ENCODE peak calls at places on chromosome 21, in eight cellular contexts. P, U, D, E, R, M, K and W are unnamed samples.

GRCh38 chr21:45128613-45129226 is 54.3 kb downstream of the ADARB1 start:
- DNase-seq in P (peak), M (peak), K (peak), E (peak), D (peak), U (peak), R (peak), W (peak)

GRCh38 chr21:31260790-31261189 is 83.3 kb downstream of the TIAM1 start:
- DNase-seq in M (no peak), D (no peak), K (no peak), E (no peak), R (no peak), P (peak), U (no peak), W (peak)

GRCh38 chr21:34613679-34614442 is 1.1 kb downstream of the RCAN1 start:
- DNase-seq in U (no peak), R (peak), M (no peak), K (peak), E (no peak), D (no peak), P (peak), W (peak)

GRCh38 chr21:45590246-45590725 is 48.0 kb upstream of the SLC19A1 start:
- DNase-seq in K (no peak), R (peak), M (peak), D (peak), P (peak), U (no peak), E (peak), W (peak)

GRCh38 chr21:45078877-45079281 is 4.5 kb downstream of the ADARB1 start:
- DNase-seq in D (no peak), K (no peak), R (no peak), M (no peak), E (no peak), P (peak), U (no peak), W (peak)

GRCh38 chr21:34190576-34191301 is 117.4 kb downstream of the MRPS6 start:
- DNase-seq in R (no peak), P (no peak), K (peak), E (no peak), U (no peak), D (no peak), M (no peak), W (no peak)

GRCh38 chr21:26949830-26950229 is 17.1 kb downstream of the ADAMTS5 start:
- DNase-seq in U (no peak), K (no peak), P (no peak), R (no peak), D (no peak), E (no peak), M (no peak), W (no peak)

GRCh38 chr21:46667735-46668380 is 32.4 kb downstream of the PRMT2 start:
- DNase-seq in M (no peak), D (no peak), P (peak), R (peak), U (no peak), E (peak), K (no peak), W (peak)

GRCh38 chr21:23524685-23525084 is 2082.6 kb downstream of the MRPL39 start:
- DNase-seq in E (no peak), M (no peak), U (no peak), D (no peak), K (no peak), P (no peak), R (no peak), W (no peak)

GRCh38 chr21:32921632-32922230 is 104.0 kb upstream of the OLIG2 start:
- DNase-seq in D (peak), P (no peak), M (peak), U (no peak), K (no peak), E (peak), R (peak), W (peak)

GRCh38 chr21:23247334-23247733 is 2249.1 kb downstream of the NCAM2 start:
- DNase-seq in E (no peak), D (no peak), P (no peak), M (no peak), U (no peak), K (no peak), R (no peak), W (peak)

GRCh38 chr21:26795866-26796329 is 49.3 kb downstream of the ADAMTS1 start:
- DNase-seq in D (peak), R (peak), M (no peak), U (peak), P (peak), E (peak), K (peak), W (peak)

GRCh38 chr21:45020629-45021427 is 53.6 kb upstream of the ADARB1 start:
- DNase-seq in M (no peak), D (no peak), R (no peak), E (no peak), P (no peak), U (no peak), K (no peak), W (peak)

GRCh38 chr21:44995257-44995941 is 55.6 kb downstream of the SLX9 start:
- DNase-seq in P (no peak), R (no peak), D (no peak), E (no peak), K (no peak), M (peak), U (no peak), W (no peak)

GRCh38 chr21:28771790-28772501 is 220.7 kb downstream of the LTN1 start:
- DNase-seq in D (no peak), M (no peak), E (no peak), R (no peak), U (peak), P (peak), K (no peak), W (peak)

GRCh38 chr21:39022901-39023693 is 160.2 kb downstream of the PSMG1 start:
- DNase-seq in E (no peak), K (no peak), M (peak), D (peak), P (peak), R (no peak), U (no peak), W (peak)
- TF ChIP-seq CTCF in E (no peak), K (no peak), M (peak), D (no peak), P (peak), R (peak), U (peak), W (peak)

GRCh38 chr21:24995206-24995605 is 612.1 kb downstream of the MRPL39 start:
- DNase-seq in K (no peak), D (no peak), P (peak), U (no peak), E (no peak), M (no peak), R (peak), W (no peak)

GRCh38 chr21:24988941-24989340 is 618.3 kb downstream of the MRPL39 start:
- DNase-seq in D (no peak), M (no peak), E (no peak), U (no peak), R (no peak), P (no peak), K (no peak), W (no peak)

DNA sequence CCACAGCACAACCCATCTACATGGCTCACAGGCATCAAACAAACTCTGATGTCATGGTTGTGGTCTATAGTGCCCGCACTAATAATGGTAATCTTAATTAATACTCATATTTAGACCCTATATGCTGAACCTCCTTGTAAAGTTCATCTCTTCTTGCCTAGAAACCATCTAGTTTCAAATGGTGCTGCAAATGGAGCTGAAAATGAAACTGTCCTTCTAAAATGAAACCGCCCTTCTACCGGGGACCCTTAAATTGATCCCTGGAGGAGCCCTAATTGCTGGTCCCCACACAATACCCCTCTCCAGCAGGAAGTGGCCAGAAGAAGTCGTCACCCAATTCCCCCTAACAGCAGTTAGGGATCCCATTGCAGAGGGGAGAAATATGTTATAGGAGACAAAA is 612.6 kb downstream of the MRPL39 start:
- DNase-seq in R (no peak), E (no peak), K (no peak), D (no peak), P (no peak), U (no peak), M (no peak), W (no peak)
- H3K4me3 ChIP-seq in R (no peak), E (no peak), K (no peak), D (no peak), P (no peak), U (no peak), M (no peak), W (no peak)

GRCh38 chr21:43622796-43623195 is 36.5 kb downstream of the HSF2BP start:
- DNase-seq in M (no peak), D (no peak), U (no peak), E (no peak), K (no peak), P (no peak), R (no peak), W (no peak)

GRCh38 chr21:43627527-43627926 is 31.8 kb downstream of the HSF2BP start:
- DNase-seq in M (no peak), P (no peak), E (no peak), U (no peak), R (no peak), K (no peak), D (no peak), W (no peak)

GRCh38 chr21:43623588-43623987 is 35.7 kb downstream of the HSF2BP start:
- DNase-seq in K (no peak), P (no peak), U (no peak), R (no peak), M (no peak), E (no peak), D (no peak), W (no peak)

GRCh38 chr21:43626390-43626789 is 32.9 kb downstream of the HSF2BP start:
- DNase-seq in K (no peak), U (no peak), E (no peak), M (no peak), R (no peak), P (peak), D (no peak), W (no peak)

GRCh38 chr21:43624343-43624742 is 34.9 kb downstream of the HSF2BP start:
- DNase-seq in M (no peak), K (no peak), P (no peak), E (no peak), D (no peak), R (no peak), U (no peak), W (no peak)
- TF ChIP-seq CTCF in M (no peak), K (no peak), P (no peak), E (no peak), D (no peak), R (no peak), U (no peak), W (no peak)

GRCh38 chr21:42096593-42096992 is 25.5 kb downstream of the UMODL1 start:
- DNase-seq in D (no peak), K (no peak), U (no peak), R (no peak), P (no peak), M (no peak), E (no peak), W (no peak)

GRCh38 chr21:42098957-42099547 is 27.9 kb downstream of the UMODL1 start:
- DNase-seq in E (no peak), U (no peak), P (no peak), R (no peak), D (no peak), M (peak), K (no peak), W (no peak)

GRCh38 chr21:42095581-42095980 is 24.5 kb downstream of the UMODL1 start:
- DNase-seq in U (no peak), P (no peak), R (no peak), D (no peak), K (no peak), M (no peak), E (no peak), W (no peak)

GRCh38 chr21:42097860-42098259 is 26.7 kb downstream of the UMODL1 start:
- DNase-seq in U (peak), M (no peak), E (peak), K (peak), P (peak), R (no peak), D (no peak), W (peak)

DNA sequence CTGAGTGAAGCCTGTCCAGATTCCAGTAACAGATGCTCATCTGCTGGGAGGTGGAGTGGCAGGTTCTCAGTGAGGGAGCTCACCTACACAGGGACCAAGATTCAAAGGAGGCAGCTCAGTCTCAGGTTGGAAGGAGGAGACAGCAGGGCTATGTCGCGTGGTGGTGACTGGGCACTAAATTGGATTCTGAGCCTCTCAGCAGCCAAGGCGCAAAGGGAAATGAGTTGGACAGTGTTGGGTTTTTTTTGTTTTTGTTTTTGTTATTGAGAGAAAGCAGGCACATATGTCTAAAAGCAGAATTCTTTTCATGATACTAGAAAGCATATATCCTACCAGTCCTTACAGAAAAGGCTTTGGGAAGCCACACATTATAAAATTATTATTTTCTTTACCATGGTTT is 26.2 kb downstream of the UMODL1 start:
- DNase-seq in E (no peak), P (no peak), M (no peak), U (no peak), K (no peak), R (no peak), D (no peak), W (no peak)
- H3K4me3 ChIP-seq in E (no peak), P (no peak), M (no peak), U (no peak), K (no peak), R (no peak), D (no peak), W (no peak)

GRCh38 chr21:38329176-38329575 is 72.4 kb downstream of the KCNJ15 start:
- DNase-seq in M (no peak), D (no peak), U (no peak), K (no peak), E (no peak), P (no peak), R (no peak), W (no peak)

GRCh38 chr21:38330671-38331070 is 73.9 kb downstream of the KCNJ15 start:
- DNase-seq in P (no peak), M (no peak), K (no peak), U (no peak), R (no peak), D (no peak), E (no peak), W (no peak)

GRCh38 chr21:38334866-38335265 is 78.1 kb downstream of the KCNJ15 start:
- DNase-seq in M (no peak), R (no peak), U (no peak), K (no peak), D (no peak), P (no peak), E (no peak), W (no peak)

GRCh38 chr21:38337793-38338192 is 81.0 kb downstream of the KCNJ15 start:
- DNase-seq in E (no peak), M (no peak), D (no peak), K (no peak), P (no peak), R (no peak), U (no peak), W (no peak)

GRCh38 chr21:38333290-38334272 is 76.8 kb downstream of the KCNJ15 start:
- DNase-seq in D (no peak), M (no peak), R (no peak), P (no peak), K (no peak), E (no peak), U (no peak), W (peak)
- TF ChIP-seq CTCF in D (peak), M (peak), R (peak), P (peak), K (no peak), E (no peak), U (peak), W (peak)

GRCh38 chr21:38569733-38570132 is 71.5 kb upstream of the ERG start:
- DNase-seq in U (no peak), E (no peak), P (no peak), D (no peak), R (no peak), M (no peak), K (no peak), W (no peak)

GRCh38 chr21:38562182-38562581 is 63.9 kb upstream of the ERG start:
- DNase-seq in M (no peak), P (no peak), U (no peak), D (no peak), R (no peak), K (no peak), E (no peak), W (no peak)

DNA sequence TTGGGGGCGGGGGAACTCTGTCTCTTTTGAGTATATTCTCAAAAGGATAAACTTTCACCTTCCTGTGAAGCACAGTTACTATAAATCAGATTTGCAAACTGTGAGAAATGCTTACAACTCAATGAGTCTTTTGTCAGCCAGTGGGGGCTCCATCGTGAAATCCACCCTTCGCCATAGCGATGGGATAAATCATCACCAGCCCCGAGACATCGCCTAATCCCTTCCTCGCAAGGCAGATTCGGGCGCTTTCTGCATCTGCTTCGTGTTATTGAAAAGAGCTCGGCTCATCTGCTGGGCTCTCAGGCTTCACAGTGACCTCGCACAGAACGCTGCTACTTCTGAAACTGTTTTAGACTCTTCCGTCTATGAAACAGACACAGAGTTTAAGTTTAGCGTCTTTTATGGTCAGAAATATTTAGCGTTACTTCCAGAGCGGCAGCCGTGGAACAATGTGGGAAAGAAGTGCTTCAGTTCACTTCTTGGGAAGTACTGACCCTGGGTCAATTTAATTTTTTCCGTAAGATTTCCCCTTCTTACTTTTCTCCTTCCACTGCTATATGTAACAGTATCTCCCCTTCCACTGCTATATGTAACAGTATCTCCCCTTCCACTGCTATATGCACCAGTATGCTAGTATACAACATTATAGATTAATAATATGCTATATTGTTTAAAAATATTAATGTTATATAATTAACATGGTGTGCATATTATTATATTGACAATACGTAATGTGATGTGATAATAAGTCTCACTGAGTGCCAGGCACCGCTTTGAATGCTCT is 69.5 kb upstream of the ERG start:
- DNase-seq in K (no peak), E (no peak), M (no peak), U (peak), P (peak), R (peak), D (no peak), W (peak)
- H3K4me3 ChIP-seq in K (peak), E (no peak), M (peak), U (no peak), P (peak), R (no peak), D (no peak), W (peak)

GRCh38 chr21:20875741-20876140 is 122.5 kb upstream of the NCAM2 start:
- DNase-seq in M (no peak), U (no peak), K (no peak), E (no peak), D (no peak), R (peak), P (no peak), W (peak)
- TF ChIP-seq CTCF in M (no peak), U (no peak), K (peak), E (no peak), D (no peak), R (peak), P (no peak), W (peak)

DNA sequence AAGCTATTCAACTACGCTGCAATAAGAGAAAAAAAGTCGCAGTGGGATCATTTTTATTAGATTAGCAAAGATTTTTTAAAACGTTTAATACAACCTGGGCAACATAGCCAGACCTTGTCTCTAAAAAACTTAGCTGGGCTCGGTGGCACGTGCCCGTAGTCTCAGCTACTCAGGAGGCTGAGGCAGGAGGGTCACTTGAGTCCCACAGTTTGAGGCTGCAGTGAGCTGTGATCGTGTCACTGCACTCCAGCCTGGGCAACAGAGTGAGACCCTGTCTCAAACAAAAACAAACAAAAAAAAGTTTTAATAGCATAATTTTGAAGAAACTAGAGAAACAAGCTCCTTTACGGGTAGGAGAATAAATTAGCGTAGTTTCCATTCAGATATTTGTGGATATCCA is 1.0 kb upstream of the PRDM15 start:
- DNase-seq in E (no peak), P (no peak), K (no peak), M (no peak), D (no peak), U (no peak), R (no peak), W (no peak)
- H3K4me3 ChIP-seq in E (peak), P (no peak), K (peak), M (peak), D (no peak), U (no peak), R (peak), W (no peak)

GRCh38 chr21:39095681-39096080 is 87.6 kb downstream of the PSMG1 start:
- DNase-seq in R (no peak), E (no peak), U (no peak), M (no peak), K (no peak), P (no peak), D (no peak), W (no peak)

GRCh38 chr21:39097981-39098380 is 85.3 kb downstream of the PSMG1 start:
- DNase-seq in D (no peak), M (no peak), E (no peak), K (no peak), R (no peak), P (no peak), U (no peak), W (no peak)

GRCh38 chr21:39096754-39097153 is 86.5 kb downstream of the PSMG1 start:
- DNase-seq in R (peak), K (no peak), P (no peak), U (no peak), D (no peak), M (no peak), E (no peak), W (no peak)

GRCh38 chr21:39098696-39099111 is 84.5 kb downstream of the PSMG1 start:
- DNase-seq in E (no peak), R (no peak), K (no peak), M (no peak), U (no peak), P (no peak), D (no peak), W (no peak)

GRCh38 chr21:39097335-39097861 is 85.9 kb downstream of the PSMG1 start:
- DNase-seq in R (no peak), E (no peak), P (no peak), M (peak), K (no peak), U (no peak), D (no peak), W (no peak)
- TF ChIP-seq CTCF in R (no peak), E (no peak), P (no peak), M (no peak), K (no peak), U (no peak), D (no peak), W (no peak)

GRCh38 chr21:16424331-16424749 is 694.6 kb downstream of the USP25 start:
- DNase-seq in E (peak), P (peak), U (peak), K (no peak), R (no peak), M (no peak), D (no peak), W (peak)
- H3K4me3 ChIP-seq in E (no peak), P (peak), U (peak), K (peak), R (no peak), M (peak), D (peak), W (no peak)